ENCODE peak calls at places on chromosomes 16 and 17, in ten cellular contexts. One of them, this sample, is unnamed. For H3K4me1, the result is how much of the 10 kb centered on the place peaks cover.

GRCh38 chr17:78185981-78186688 is 717 bp downstream of the TK1 start:
- DNase-seq in Peyer's patch: peak
- DNase-seq in thoracic aorta: no peak
- DNase-seq in GM23248: peak
- DNase-seq in tibial nerve: no peak
- DNase-seq in Caco-2: no peak
- DNase-seq in prostate gland: no peak
- DNase-seq in mesendoderm: peak
- DNase-seq in IMR-90: no peak
- DNase-seq in ovary: no peak
- DNase-seq in this sample: peak

GRCh38 chr16:4475880-4476790 is at the start of gene HMOX2:
- DNase-seq in Peyer's patch: peak
- DNase-seq in thoracic aorta: peak
- DNase-seq in GM23248: peak
- DNase-seq in tibial nerve: peak
- DNase-seq in Caco-2: peak
- DNase-seq in prostate gland: peak
- DNase-seq in mesendoderm: peak
- DNase-seq in IMR-90: peak
- DNase-seq in ovary: peak
- DNase-seq in this sample: peak

GRCh38 chr16:26505501-26505900 is 561.2 kb upstream of the C16orf82 start:
- DNase-seq in Peyer's patch: no peak
- DNase-seq in thoracic aorta: no peak
- DNase-seq in GM23248: no peak
- DNase-seq in tibial nerve: no peak
- DNase-seq in Caco-2: no peak
- DNase-seq in prostate gland: no peak
- DNase-seq in mesendoderm: peak
- DNase-seq in IMR-90: no peak
- DNase-seq in ovary: no peak
- DNase-seq in this sample: no peak

GRCh38 chr17:10652984-10653680 is 4.0 kb downstream of the MYH3 start:
- DNase-seq in Peyer's patch: no peak
- DNase-seq in thoracic aorta: no peak
- DNase-seq in GM23248: no peak
- DNase-seq in tibial nerve: no peak
- DNase-seq in Caco-2: no peak
- DNase-seq in prostate gland: no peak
- DNase-seq in mesendoderm: no peak
- DNase-seq in IMR-90: no peak
- DNase-seq in ovary: no peak
- DNase-seq in this sample: no peak

GRCh38 chr17:73228748-73229236 is 32.9 kb downstream of the CPSF4L start:
- DNase-seq in Peyer's patch: peak
- DNase-seq in thoracic aorta: peak
- DNase-seq in GM23248: peak
- DNase-seq in tibial nerve: peak
- DNase-seq in Caco-2: no peak
- DNase-seq in prostate gland: peak
- DNase-seq in mesendoderm: peak
- DNase-seq in IMR-90: peak
- DNase-seq in ovary: peak
- DNase-seq in this sample: peak

GRCh38 chr16:83579431-83579830 is 228.3 kb upstream of the HSBP1 start:
- DNase-seq in Peyer's patch: no peak
- DNase-seq in thoracic aorta: no peak
- DNase-seq in GM23248: no peak
- DNase-seq in tibial nerve: no peak
- DNase-seq in Caco-2: no peak
- DNase-seq in prostate gland: no peak
- DNase-seq in mesendoderm: no peak
- DNase-seq in IMR-90: no peak
- DNase-seq in ovary: no peak
- DNase-seq in this sample: no peak

GRCh38 chr17:49016775-49017463 is 19.7 kb downstream of the IGF2BP1 start:
- DNase-seq in Peyer's patch: no peak
- DNase-seq in thoracic aorta: no peak
- DNase-seq in GM23248: peak
- DNase-seq in tibial nerve: no peak
- DNase-seq in Caco-2: peak
- DNase-seq in prostate gland: peak
- DNase-seq in mesendoderm: no peak
- DNase-seq in IMR-90: peak
- DNase-seq in ovary: no peak
- DNase-seq in this sample: no peak

GRCh38 chr16:82792704-82793103 is 165.9 kb downstream of the CDH13 start:
- DNase-seq in Peyer's patch: no peak
- DNase-seq in thoracic aorta: no peak
- DNase-seq in GM23248: no peak
- DNase-seq in tibial nerve: no peak
- DNase-seq in Caco-2: no peak
- DNase-seq in prostate gland: no peak
- DNase-seq in mesendoderm: no peak
- DNase-seq in IMR-90: no peak
- DNase-seq in ovary: no peak
- DNase-seq in this sample: no peak

GRCh38 chr17:59786536-59787319 is 79.3 kb downstream of the VMP1 start:
- DNase-seq in Peyer's patch: no peak
- DNase-seq in thoracic aorta: peak
- DNase-seq in GM23248: peak
- DNase-seq in tibial nerve: peak
- DNase-seq in Caco-2: peak
- DNase-seq in prostate gland: peak
- DNase-seq in mesendoderm: peak
- DNase-seq in IMR-90: peak
- DNase-seq in ovary: peak
- DNase-seq in this sample: peak

GRCh38 chr16:4940719-4941118 is 3.8 kb upstream of the PPL start:
- DNase-seq in Peyer's patch: no peak
- DNase-seq in thoracic aorta: no peak
- DNase-seq in GM23248: no peak
- DNase-seq in tibial nerve: no peak
- DNase-seq in Caco-2: no peak
- DNase-seq in prostate gland: no peak
- DNase-seq in mesendoderm: no peak
- DNase-seq in IMR-90: no peak
- DNase-seq in ovary: no peak
- DNase-seq in this sample: no peak

GRCh38 chr17:4560837-4561241 is 462 bp upstream of the GGT6 start:
- DNase-seq in Peyer's patch: peak
- DNase-seq in thoracic aorta: no peak
- DNase-seq in GM23248: no peak
- DNase-seq in tibial nerve: no peak
- DNase-seq in Caco-2: no peak
- DNase-seq in prostate gland: no peak
- DNase-seq in mesendoderm: peak
- DNase-seq in IMR-90: no peak
- DNase-seq in ovary: peak
- DNase-seq in this sample: no peak

GRCh38 chr16:12613131-12613991 is 190.3 kb downstream of the CPPED1 start:
- DNase-seq in Peyer's patch: peak
- DNase-seq in thoracic aorta: no peak
- DNase-seq in GM23248: peak
- DNase-seq in tibial nerve: no peak
- DNase-seq in Caco-2: peak
- DNase-seq in prostate gland: no peak
- DNase-seq in mesendoderm: peak
- DNase-seq in IMR-90: peak
- DNase-seq in ovary: no peak
- DNase-seq in this sample: no peak

GRCh38 chr17:58319181-58320162 is 9.1 kb downstream of the TSPOAP1 start:
- DNase-seq in Peyer's patch: no peak
- DNase-seq in thoracic aorta: no peak
- DNase-seq in GM23248: no peak
- DNase-seq in tibial nerve: no peak
- DNase-seq in Caco-2: peak
- DNase-seq in prostate gland: no peak
- DNase-seq in mesendoderm: no peak
- DNase-seq in IMR-90: no peak
- DNase-seq in ovary: no peak
- DNase-seq in this sample: no peak

GRCh38 chr16:4797805-4798252 is 2.7 kb downstream of the SMIM22 start:
- DNase-seq in Peyer's patch: no peak
- DNase-seq in thoracic aorta: no peak
- DNase-seq in GM23248: no peak
- DNase-seq in tibial nerve: no peak
- DNase-seq in Caco-2: no peak
- DNase-seq in prostate gland: no peak
- DNase-seq in mesendoderm: no peak
- DNase-seq in IMR-90: no peak
- DNase-seq in ovary: no peak
- DNase-seq in this sample: no peak

GRCh38 chr16:56425439-56425832 is at the start of gene AMFR:
- DNase-seq in Peyer's patch: peak
- DNase-seq in thoracic aorta: no peak
- DNase-seq in GM23248: peak
- DNase-seq in tibial nerve: no peak
- DNase-seq in Caco-2: peak
- DNase-seq in prostate gland: peak
- DNase-seq in mesendoderm: peak
- DNase-seq in IMR-90: peak
- DNase-seq in ovary: peak
- DNase-seq in this sample: peak

GRCh38 chr16:66622863-66623262 is 18.4 kb downstream of the CMTM3 start:
- DNase-seq in Peyer's patch: no peak
- DNase-seq in thoracic aorta: no peak
- DNase-seq in GM23248: no peak
- DNase-seq in tibial nerve: no peak
- DNase-seq in Caco-2: no peak
- DNase-seq in prostate gland: no peak
- DNase-seq in mesendoderm: peak
- DNase-seq in IMR-90: peak
- DNase-seq in ovary: no peak
- DNase-seq in this sample: no peak

GRCh38 chr17:8846768-8847211 is 20.7 kb downstream of the PIK3R6 start:
- DNase-seq in Peyer's patch: no peak
- DNase-seq in thoracic aorta: no peak
- DNase-seq in GM23248: peak
- DNase-seq in tibial nerve: no peak
- DNase-seq in Caco-2: peak
- DNase-seq in prostate gland: no peak
- DNase-seq in mesendoderm: peak
- DNase-seq in IMR-90: peak
- DNase-seq in ovary: no peak
- DNase-seq in this sample: no peak

GRCh38 chr17:20173091-20173490 is 163.9 kb downstream of the SPECC1 start:
- DNase-seq in Peyer's patch: no peak
- DNase-seq in thoracic aorta: no peak
- DNase-seq in GM23248: no peak
- DNase-seq in tibial nerve: no peak
- DNase-seq in Caco-2: no peak
- DNase-seq in prostate gland: no peak
- DNase-seq in mesendoderm: no peak
- DNase-seq in IMR-90: no peak
- DNase-seq in ovary: no peak
- DNase-seq in this sample: no peak
- H3K4me1 ChIP-seq in Peyer's patch: under half
- H3K4me1 ChIP-seq in thoracic aorta: under half
- H3K4me1 ChIP-seq in GM23248: under half
- H3K4me1 ChIP-seq in tibial nerve: under half
- H3K4me1 ChIP-seq in Caco-2: half or more
- H3K4me1 ChIP-seq in prostate gland: under half
- H3K4me1 ChIP-seq in mesendoderm: under half
- H3K4me1 ChIP-seq in IMR-90: under half
- H3K4me1 ChIP-seq in ovary: under half
- H3K4me1 ChIP-seq in this sample: under half

GRCh38 chr17:81163703-81164413 is 1.4 kb upstream of the PVALEF start:
- DNase-seq in Peyer's patch: no peak
- DNase-seq in thoracic aorta: no peak
- DNase-seq in GM23248: no peak
- DNase-seq in tibial nerve: no peak
- DNase-seq in Caco-2: no peak
- DNase-seq in prostate gland: no peak
- DNase-seq in mesendoderm: no peak
- DNase-seq in IMR-90: no peak
- DNase-seq in ovary: no peak
- DNase-seq in this sample: no peak
- H3K4me3 ChIP-seq in Peyer's patch: no peak
- H3K4me3 ChIP-seq in thoracic aorta: no peak
- H3K4me3 ChIP-seq in GM23248: no peak
- H3K4me3 ChIP-seq in tibial nerve: no peak
- H3K4me3 ChIP-seq in Caco-2: no peak
- H3K4me3 ChIP-seq in prostate gland: no peak
- H3K4me3 ChIP-seq in mesendoderm: no peak
- H3K4me3 ChIP-seq in IMR-90: no peak
- H3K4me3 ChIP-seq in ovary: no peak
- H3K4me3 ChIP-seq in this sample: no peak

DNA sequence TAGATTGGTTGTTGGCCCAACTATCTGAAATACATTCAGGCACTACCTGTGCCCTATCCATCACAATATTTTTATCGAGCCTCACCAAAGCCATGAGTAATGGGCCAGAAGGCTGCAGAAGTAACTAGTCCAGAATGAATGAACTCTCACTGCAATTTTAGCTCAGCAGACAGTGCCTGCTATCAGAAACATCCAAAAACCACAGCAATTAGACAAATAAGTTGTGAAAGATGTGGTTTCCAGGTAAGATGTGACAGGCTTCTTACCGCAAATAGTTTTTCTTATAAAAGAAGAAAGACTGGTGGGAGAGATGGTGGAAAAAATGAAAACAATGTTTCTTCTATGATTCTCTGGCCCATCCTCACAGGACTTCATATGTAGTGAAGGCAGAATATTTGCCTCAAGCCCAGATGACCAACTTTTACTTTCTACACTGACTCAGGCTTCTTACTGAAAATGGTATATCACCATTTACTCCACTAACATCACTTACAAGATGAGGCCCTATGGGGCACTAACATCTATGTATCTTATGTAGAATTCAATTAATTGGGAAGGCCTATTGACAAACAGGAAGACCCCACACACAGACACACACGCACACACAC is 9.8 kb upstream of the RFFL start:
- DNase-seq in Peyer's patch: no peak
- DNase-seq in thoracic aorta: no peak
- DNase-seq in GM23248: no peak
- DNase-seq in tibial nerve: no peak
- DNase-seq in Caco-2: no peak
- DNase-seq in prostate gland: no peak
- DNase-seq in mesendoderm: no peak
- DNase-seq in IMR-90: no peak
- DNase-seq in ovary: no peak
- DNase-seq in this sample: no peak
- H3K4me1 ChIP-seq in Peyer's patch: under half
- H3K4me1 ChIP-seq in thoracic aorta: under half
- H3K4me1 ChIP-seq in GM23248: under half
- H3K4me1 ChIP-seq in tibial nerve: under half
- H3K4me1 ChIP-seq in Caco-2: under half
- H3K4me1 ChIP-seq in prostate gland: under half
- H3K4me1 ChIP-seq in mesendoderm: under half
- H3K4me1 ChIP-seq in IMR-90: under half
- H3K4me1 ChIP-seq in ovary: under half
- H3K4me1 ChIP-seq in this sample: under half

DNA sequence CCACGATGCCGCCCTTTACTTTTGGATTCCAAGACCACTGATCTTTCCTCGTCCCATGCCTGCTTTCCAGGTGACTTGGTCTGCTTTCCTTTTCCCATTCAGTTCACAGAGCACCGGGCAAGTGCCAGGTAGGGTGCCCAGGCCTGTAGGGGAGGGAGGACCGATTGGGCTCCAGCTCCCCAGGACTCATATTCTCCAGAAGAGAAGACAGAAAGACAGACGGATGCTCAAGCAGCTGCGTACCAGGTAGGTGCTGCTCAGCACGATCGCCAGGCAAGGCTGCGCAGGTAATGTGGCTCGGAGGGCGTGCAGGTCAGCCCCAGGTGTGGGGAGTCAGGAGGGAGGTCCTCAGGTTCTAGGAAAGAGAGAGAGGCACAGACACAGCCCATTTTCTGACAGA is 67.5 kb upstream of the ZNF423 start:
- DNase-seq in Peyer's patch: peak
- DNase-seq in thoracic aorta: no peak
- DNase-seq in GM23248: no peak
- DNase-seq in tibial nerve: no peak
- DNase-seq in Caco-2: no peak
- DNase-seq in prostate gland: no peak
- DNase-seq in mesendoderm: no peak
- DNase-seq in IMR-90: no peak
- DNase-seq in ovary: no peak
- DNase-seq in this sample: no peak
- H3K4me3 ChIP-seq in Peyer's patch: no peak
- H3K4me3 ChIP-seq in thoracic aorta: no peak
- H3K4me3 ChIP-seq in GM23248: no peak
- H3K4me3 ChIP-seq in tibial nerve: no peak
- H3K4me3 ChIP-seq in Caco-2: no peak
- H3K4me3 ChIP-seq in prostate gland: no peak
- H3K4me3 ChIP-seq in mesendoderm: no peak
- H3K4me3 ChIP-seq in IMR-90: no peak
- H3K4me3 ChIP-seq in ovary: no peak
- H3K4me3 ChIP-seq in this sample: no peak